ENCODE peak calls at places on chromosomes 5 and 9, in four cellular contexts. V is endothelial cell of umbilical vein, C is IMR-90, P is BJ. M is an unnamed sample. For H3K36me3, the result is how much of the 10 kb centered on the place peaks cover.

GRCh38 chr5:1769017-1769640 is 30.5 kb downstream of the MRPL36 start:
- DNase-seq in V (no peak), C (no peak), P (no peak), M (no peak)

GRCh38 chr5:191036-191948 is at the start of gene LRRC14B:
- DNase-seq in V (no peak), C (no peak), P (no peak), M (no peak)

GRCh38 chr5:98902733-98903132 is 26.1 kb downstream of the CHD1 start:
- DNase-seq in V (no peak), C (peak), P (no peak), M (peak)

GRCh38 chr9:36037580-36038169 is 962 bp downstream of the RECK start:
- DNase-seq in V (peak), C (no peak), P (no peak), M (no peak)

GRCh38 chr9:92608221-92609141 is 61.5 kb downstream of the IPPK start:
- DNase-seq in V (no peak), C (no peak), P (no peak), M (no peak)

GRCh38 chr5:150140830-150141229 is 14.8 kb downstream of the PDGFRB start:
- DNase-seq in V (no peak), C (peak), P (peak), M (no peak)

GRCh38 chr5:151123897-151124751 is 33.5 kb downstream of the ANXA6 start:
- DNase-seq in V (peak), C (peak), P (no peak), M (peak)

GRCh38 chr9:129823163-129823933 is 588 bp downstream of the TOR1A start:
- DNase-seq in V (peak), C (peak), P (no peak), M (no peak)

GRCh38 chr9:137294091-137294683 is 7.9 kb downstream of the NRARP start:
- DNase-seq in V (peak), C (peak), P (no peak), M (peak)

GRCh38 chr5:96997265-96997859 is 61.5 kb downstream of the LNPEP start:
- DNase-seq in V (peak), C (peak), P (no peak), M (peak)

GRCh38 chr9:137672907-137673791 is 54.3 kb downstream of the EHMT1 start:
- DNase-seq in V (peak), C (peak), P (no peak), M (peak)

GRCh38 chr9:136023401-136024225 is 62.4 kb upstream of the UBAC1 start:
- DNase-seq in V (peak), C (peak), P (peak), M (no peak)

GRCh38 chr9:113690055-113690740 is 185.9 kb upstream of the ZNF618 start:
- DNase-seq in V (no peak), C (no peak), P (no peak), M (peak)

GRCh38 chr9:4923580-4924544 is 61.2 kb upstream of the JAK2 start:
- DNase-seq in V (peak), C (peak), P (no peak), M (peak)
- TF ChIP-seq CTCF in V (peak), C (peak), P (peak), M (peak)

DNA sequence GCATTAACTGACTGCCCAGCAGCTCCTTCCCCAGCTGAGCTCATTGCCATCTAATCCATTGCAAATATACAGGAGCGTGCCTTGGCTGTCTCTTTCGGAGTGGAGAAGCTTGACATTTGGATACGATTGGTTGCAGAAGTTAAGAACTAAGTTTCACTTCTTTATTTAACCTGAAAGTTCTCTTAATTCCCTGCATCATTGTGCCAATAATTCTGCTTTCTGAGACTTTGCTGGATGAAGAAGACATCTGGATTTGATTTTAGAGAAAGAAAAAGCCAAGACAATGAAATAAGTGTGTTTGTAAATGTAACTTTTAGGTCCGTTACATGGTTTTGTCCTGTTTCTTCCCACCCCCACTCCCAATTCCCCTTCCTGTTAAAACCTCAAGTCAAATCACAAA is 33.9 kb downstream of the TAS2R1 start:
- DNase-seq in V (no peak), C (no peak), P (peak), M (no peak)
- H3K4me3 ChIP-seq in V (no peak), C (no peak), P (peak), M (no peak)

GRCh38 chr5:107104774-107105050 is 566.0 kb downstream of the EFNA5 start:
- DNase-seq in V (no peak), C (no peak), P (no peak), M (peak)

GRCh38 chr5:107103522-107103921 is 567.2 kb downstream of the EFNA5 start:
- DNase-seq in V (no peak), C (no peak), P (no peak), M (peak)

GRCh38 chr5:107104040-107104773 is 566.5 kb downstream of the EFNA5 start:
- DNase-seq in V (no peak), C (no peak), P (no peak), M (no peak)

DNA sequence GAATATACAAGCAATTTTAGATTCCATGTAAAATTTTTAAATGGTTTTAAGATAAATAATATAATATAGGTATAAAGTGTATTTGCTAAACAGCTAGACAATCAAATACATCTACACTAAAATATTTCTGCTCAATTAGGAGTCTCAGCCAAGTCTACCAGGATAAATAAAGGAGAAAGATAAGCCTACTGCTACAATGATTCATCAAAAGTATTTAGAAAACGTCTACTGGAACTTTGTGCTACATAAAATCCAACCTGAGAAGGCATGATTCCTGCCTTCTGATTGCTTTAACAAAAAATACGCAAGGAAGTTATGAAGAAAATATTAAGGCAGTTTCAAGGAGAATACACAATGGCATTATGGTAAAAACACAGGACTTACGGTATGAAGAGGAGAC is 570.6 kb downstream of the EFNA5 start:
- DNase-seq in V (no peak), C (no peak), P (no peak), M (no peak)
- H3K36me3 ChIP-seq in V (under half), C (under half), P (under half), M (under half)

GRCh38 chr5:177095088-177095669 is 8.5 kb downstream of the FGFR4 start:
- DNase-seq in V (no peak), C (no peak), P (no peak), M (no peak)
- TF ChIP-seq CTCF in V (no peak), C (no peak), P (no peak), M (no peak)

GRCh38 chr5:6726006-6726405 is 12.8 kb downstream of the TENT4A start:
- DNase-seq in V (no peak), C (no peak), P (no peak), M (no peak)

GRCh38 chr5:6723901-6724300 is 10.7 kb downstream of the TENT4A start:
- DNase-seq in V (no peak), C (no peak), P (no peak), M (no peak)

GRCh38 chr5:6725448-6725847 is 12.2 kb downstream of the TENT4A start:
- DNase-seq in V (no peak), C (no peak), P (no peak), M (no peak)

GRCh38 chr5:6723122-6723885 is 10.1 kb downstream of the TENT4A start:
- DNase-seq in V (no peak), C (no peak), P (no peak), M (no peak)

DNA sequence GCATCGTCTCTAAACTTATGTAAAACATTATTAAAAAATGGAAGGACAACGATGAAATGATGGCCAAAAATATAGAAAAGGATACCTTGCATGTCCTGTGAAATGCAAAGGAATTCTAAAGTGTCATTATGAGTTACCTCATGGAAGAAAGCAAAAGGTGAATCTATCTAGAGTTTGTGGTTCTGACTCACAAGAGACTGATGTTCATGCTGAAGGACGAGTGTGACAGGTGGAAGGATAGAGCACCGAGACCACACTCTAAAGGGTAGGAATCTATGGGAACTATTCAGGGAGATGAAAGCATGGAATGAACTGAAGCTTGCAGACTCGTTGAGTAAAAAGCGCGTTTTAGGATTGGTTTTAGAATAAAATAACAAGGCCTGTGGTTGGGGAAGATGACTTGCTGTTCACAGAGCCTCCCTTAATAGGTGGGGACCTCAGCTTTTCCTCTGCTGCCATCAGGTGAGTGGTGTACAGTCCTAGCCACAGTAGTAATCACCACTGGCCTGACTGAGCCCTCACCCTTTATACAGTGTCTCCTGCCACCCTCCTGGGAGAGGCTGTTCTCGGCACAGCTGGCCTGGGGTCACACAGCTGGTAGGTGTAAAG is 11.2 kb downstream of the TENT4A start:
- DNase-seq in V (no peak), C (no peak), P (no peak), M (no peak)
- H3K4me3 ChIP-seq in V (no peak), C (no peak), P (no peak), M (no peak)

GRCh38 chr5:179870952-179871351 is 12.3 kb upstream of the MRNIP start:
- DNase-seq in V (no peak), C (no peak), P (no peak), M (no peak)

GRCh38 chr5:179872356-179873160 is 13.9 kb upstream of the MRNIP start:
- DNase-seq in V (no peak), C (no peak), P (no peak), M (no peak)

GRCh38 chr5:179873176-179873575 is 14.6 kb upstream of the MRNIP start:
- DNase-seq in V (no peak), C (no peak), P (no peak), M (no peak)

GRCh38 chr5:179870403-179870903 is 11.8 kb upstream of the MRNIP start:
- DNase-seq in V (peak), C (peak), P (no peak), M (no peak)

DNA sequence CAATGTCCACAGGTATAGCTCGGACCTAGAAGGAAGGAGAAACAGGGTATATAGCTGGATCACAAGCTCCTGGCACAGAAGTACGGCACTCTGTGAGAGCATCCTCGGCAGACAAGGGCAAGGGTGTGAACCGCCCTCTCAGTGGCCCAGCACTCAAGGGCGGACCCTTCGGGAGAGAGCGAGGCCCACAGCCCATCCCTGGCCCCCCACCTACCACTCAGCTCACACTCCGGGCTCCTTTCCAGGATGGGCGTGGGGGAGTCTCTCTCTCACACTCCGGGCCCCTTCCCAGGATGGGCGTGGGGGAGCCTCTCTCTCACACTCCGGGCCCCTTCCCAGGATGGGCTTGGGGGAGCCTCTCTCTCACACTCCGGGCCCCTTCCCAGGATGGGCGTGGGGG is 12.9 kb upstream of the MRNIP start:
- DNase-seq in V (no peak), C (no peak), P (no peak), M (no peak)
- H3K36me3 ChIP-seq in V (under half), C (half or more), P (half or more), M (under half)

M was measured in bronchial epithelial cell.